ENCODE peak calls at places on chromosomes 1 and 21, in five cellular contexts. One of them, this sample, is unnamed.
A peak's percentile ranks its signal among the peaks of the same experiment; 100 is the strongest.

GRCh38 chr1:203140076-203140475 is 12.6 kb downstream of the ADORA1 start:
- DNase-seq in PC-9: no peak
- DNase-seq in upper lobe of right lung: no peak
- DNase-seq in PC-3: no peak
- DNase-seq in hepatocyte: no peak
- DNase-seq in this sample: no peak

GRCh38 chr21:24852610-24853195 is 754.6 kb downstream of the MRPL39 start:
- DNase-seq in upper lobe of right lung: no peak
- DNase-seq in PC-9: no peak
- DNase-seq in PC-3: peak; percentile 53
- DNase-seq in hepatocyte: no peak
- DNase-seq in this sample: no peak

GRCh38 chr1:93304716-93305138 is 41.0 kb upstream of the DR1 start:
- DNase-seq in hepatocyte: peak; percentile 78
- DNase-seq in PC-3: peak; percentile 86
- DNase-seq in upper lobe of right lung: no peak
- DNase-seq in PC-9: peak; percentile 62
- DNase-seq in this sample: peak; percentile 69

GRCh38 chr1:220182656-220183055 is 88.7 kb downstream of the IARS2 start:
- DNase-seq in hepatocyte: no peak
- DNase-seq in PC-3: no peak
- DNase-seq in PC-9: no peak
- DNase-seq in upper lobe of right lung: no peak
- DNase-seq in this sample: no peak

GRCh38 chr1:169491845-169492281 is 6.1 kb upstream of the SLC19A2 start:
- DNase-seq in PC-9: no peak
- DNase-seq in PC-3: no peak
- DNase-seq in hepatocyte: no peak
- DNase-seq in upper lobe of right lung: no peak
- DNase-seq in this sample: no peak

GRCh38 chr1:9294910-9295636 is 2.4 kb downstream of the SPSB1 start:
- DNase-seq in upper lobe of right lung: no peak
- DNase-seq in PC-9: no peak
- DNase-seq in PC-3: peak; percentile 31
- DNase-seq in hepatocyte: peak; percentile 61
- DNase-seq in this sample: no peak

GRCh38 chr1:73898540-73898939 is 299.4 kb downstream of the LRRIQ3 start:
- DNase-seq in PC-3: no peak
- DNase-seq in upper lobe of right lung: no peak
- DNase-seq in PC-9: no peak
- DNase-seq in hepatocyte: no peak
- DNase-seq in this sample: no peak

GRCh38 chr1:55088413-55088812 is 49.1 kb downstream of the PCSK9 start:
- DNase-seq in PC-3: no peak
- DNase-seq in PC-9: no peak
- DNase-seq in hepatocyte: no peak
- DNase-seq in upper lobe of right lung: no peak
- DNase-seq in this sample: no peak

GRCh38 chr1:168734271-168734670 is 5.3 kb upstream of the DPT start:
- DNase-seq in PC-9: no peak
- DNase-seq in upper lobe of right lung: no peak
- DNase-seq in hepatocyte: no peak
- DNase-seq in PC-3: no peak
- DNase-seq in this sample: no peak

GRCh38 chr1:1371741-1372711 is 3.0 kb downstream of the AURKAIP1 start:
- DNase-seq in PC-9: no peak
- DNase-seq in hepatocyte: peak; percentile 75
- DNase-seq in upper lobe of right lung: peak; percentile 86
- DNase-seq in PC-3: peak; percentile 72
- DNase-seq in this sample: peak; percentile 88

GRCh38 chr1:60114735-60115318 is 41.3 kb upstream of the C1orf87 start:
- DNase-seq in upper lobe of right lung: no peak
- DNase-seq in PC-3: no peak
- DNase-seq in hepatocyte: no peak
- DNase-seq in PC-9: no peak
- DNase-seq in this sample: no peak

GRCh38 chr1:3312310-3312734 is 142.1 kb upstream of the ARHGEF16 start:
- DNase-seq in upper lobe of right lung: no peak
- DNase-seq in PC-9: no peak
- DNase-seq in PC-3: no peak
- DNase-seq in hepatocyte: no peak
- DNase-seq in this sample: no peak

GRCh38 chr1:100036718-100037664 is 67.2 kb downstream of the SLC35A3 start:
- DNase-seq in hepatocyte: peak; percentile 56
- DNase-seq in upper lobe of right lung: no peak
- DNase-seq in PC-9: peak; percentile 86
- DNase-seq in PC-3: peak; percentile 70
- DNase-seq in this sample: peak; percentile 20

GRCh38 chr1:116847688-116848531 is 61.8 kb upstream of the PTGFRN start:
- DNase-seq in PC-9: no peak
- DNase-seq in PC-3: peak; percentile 17
- DNase-seq in upper lobe of right lung: no peak
- DNase-seq in hepatocyte: no peak
- DNase-seq in this sample: no peak

GRCh38 chr21:37783016-37783415 is 133.2 kb downstream of the KCNJ6 start:
- DNase-seq in PC-3: no peak
- DNase-seq in PC-9: no peak
- DNase-seq in upper lobe of right lung: no peak
- DNase-seq in hepatocyte: no peak
- DNase-seq in this sample: no peak

GRCh38 chr1:89671775-89672488 is 39.0 kb downstream of the LRRC8C start:
- DNase-seq in PC-9: peak; percentile 41
- DNase-seq in hepatocyte: no peak
- DNase-seq in PC-3: peak; percentile 90
- DNase-seq in upper lobe of right lung: no peak
- DNase-seq in this sample: no peak

GRCh38 chr1:22895357-22895756 is 77.3 kb downstream of the LACTBL1 start:
- DNase-seq in upper lobe of right lung: no peak
- DNase-seq in PC-9: no peak
- DNase-seq in hepatocyte: no peak
- DNase-seq in PC-3: no peak
- DNase-seq in this sample: no peak

GRCh38 chr1:94276900-94277581 is 39.7 kb upstream of the ARHGAP29 start:
- DNase-seq in PC-9: peak; percentile 31
- DNase-seq in PC-3: no peak
- DNase-seq in upper lobe of right lung: no peak
- DNase-seq in hepatocyte: no peak
- DNase-seq in this sample: no peak

GRCh38 chr1:89908993-89909436 is 85.9 kb upstream of the ZNF326 start:
- DNase-seq in PC-3: peak; percentile 63
- DNase-seq in hepatocyte: no peak
- DNase-seq in PC-9: peak; percentile 95
- DNase-seq in upper lobe of right lung: no peak
- DNase-seq in this sample: no peak

GRCh38 chr1:16396591-16396990 is 29.5 kb downstream of the SZRD1 start:
- DNase-seq in PC-9: no peak
- DNase-seq in upper lobe of right lung: no peak
- DNase-seq in PC-3: peak; percentile 28
- DNase-seq in hepatocyte: peak; percentile 44
- DNase-seq in this sample: no peak

GRCh38 chr1:165490175-165490574 is 45.2 kb upstream of the RXRG start:
- DNase-seq in hepatocyte: no peak
- DNase-seq in upper lobe of right lung: no peak
- DNase-seq in PC-9: no peak
- DNase-seq in PC-3: no peak
- DNase-seq in this sample: no peak

GRCh38 chr21:43318841-43319781 is 107.8 kb downstream of the SIK1 start:
- DNase-seq in PC-3: peak; percentile 62
- DNase-seq in upper lobe of right lung: no peak
- DNase-seq in hepatocyte: peak; percentile 72
- DNase-seq in PC-9: peak; percentile 44
- DNase-seq in this sample: no peak

GRCh38 chr1:21257431-21258135 is 32.7 kb downstream of the ECE1 start:
- DNase-seq in hepatocyte: no peak
- DNase-seq in PC-3: no peak
- DNase-seq in upper lobe of right lung: no peak
- DNase-seq in PC-9: no peak
- DNase-seq in this sample: no peak

GRCh38 chr1:17540255-17541001 is 930 bp downstream of the ARHGEF10L start:
- DNase-seq in hepatocyte: peak; percentile 73
- DNase-seq in upper lobe of right lung: peak; percentile 73
- DNase-seq in PC-9: no peak
- DNase-seq in PC-3: no peak
- DNase-seq in this sample: no peak

GRCh38 chr1:219724440-219724839 is 111.5 kb upstream of the ZC3H11B start:
- DNase-seq in PC-3: no peak
- DNase-seq in PC-9: no peak
- DNase-seq in hepatocyte: no peak
- DNase-seq in upper lobe of right lung: no peak
- DNase-seq in this sample: no peak

GRCh38 chr1:231549733-231550447 is 21.4 kb downstream of the TSNAX start:
- DNase-seq in PC-9: no peak
- DNase-seq in upper lobe of right lung: no peak
- DNase-seq in PC-3: no peak
- DNase-seq in hepatocyte: no peak
- DNase-seq in this sample: no peak

GRCh38 chr1:64537942-64538341 is 68.0 kb downstream of the CACHD1 start:
- DNase-seq in hepatocyte: no peak
- DNase-seq in PC-3: no peak
- DNase-seq in upper lobe of right lung: no peak
- DNase-seq in PC-9: no peak
- DNase-seq in this sample: no peak

GRCh38 chr1:64540265-64540791 is 70.4 kb downstream of the CACHD1 start:
- DNase-seq in upper lobe of right lung: no peak
- DNase-seq in PC-9: no peak
- DNase-seq in PC-3: no peak
- DNase-seq in hepatocyte: peak; percentile 26
- DNase-seq in this sample: no peak

GRCh38 chr1:64539279-64539678 is 69.3 kb downstream of the CACHD1 start:
- DNase-seq in PC-9: no peak
- DNase-seq in PC-3: no peak
- DNase-seq in hepatocyte: no peak
- DNase-seq in upper lobe of right lung: no peak
- DNase-seq in this sample: no peak

GRCh38 chr1:64538389-64538788 is 68.5 kb downstream of the CACHD1 start:
- DNase-seq in PC-3: no peak
- DNase-seq in PC-9: no peak
- DNase-seq in upper lobe of right lung: no peak
- DNase-seq in hepatocyte: no peak
- DNase-seq in this sample: no peak

GRCh38 chr1:64539808-64540207 is 69.9 kb downstream of the CACHD1 start:
- DNase-seq in PC-3: no peak
- DNase-seq in upper lobe of right lung: no peak
- DNase-seq in PC-9: no peak
- DNase-seq in hepatocyte: peak; percentile 67
- DNase-seq in this sample: peak; percentile 85
- H3K4me1 ChIP-seq in PC-3: peaks cover 17% of the 10 kb centered on the region
- H3K4me1 ChIP-seq in upper lobe of right lung: peaks cover 32% of the 10 kb centered on the region
- H3K4me1 ChIP-seq in PC-9: no peaks in the 10 kb centered on the region
- H3K4me1 ChIP-seq in hepatocyte: peaks cover 46% of the 10 kb centered on the region
- H3K4me1 ChIP-seq in this sample: peaks cover 53% of the 10 kb centered on the region

GRCh38 chr1:156117414-156118174 is 3.1 kb downstream of the LMNA start:
- DNase-seq in upper lobe of right lung: no peak
- DNase-seq in PC-9: peak; percentile 55
- DNase-seq in PC-3: peak; percentile 45
- DNase-seq in hepatocyte: no peak
- DNase-seq in this sample: no peak
- H3K4me1 ChIP-seq in upper lobe of right lung: peaks cover 67% of the 10 kb centered on the region
- H3K4me1 ChIP-seq in PC-9: peaks cover 75% of the 10 kb centered on the region
- H3K4me1 ChIP-seq in PC-3: peaks cover 63% of the 10 kb centered on the region
- H3K4me1 ChIP-seq in hepatocyte: peaks cover 71% of the 10 kb centered on the region
- H3K4me1 ChIP-seq in this sample: peaks cover 24% of the 10 kb centered on the region

DNA sequence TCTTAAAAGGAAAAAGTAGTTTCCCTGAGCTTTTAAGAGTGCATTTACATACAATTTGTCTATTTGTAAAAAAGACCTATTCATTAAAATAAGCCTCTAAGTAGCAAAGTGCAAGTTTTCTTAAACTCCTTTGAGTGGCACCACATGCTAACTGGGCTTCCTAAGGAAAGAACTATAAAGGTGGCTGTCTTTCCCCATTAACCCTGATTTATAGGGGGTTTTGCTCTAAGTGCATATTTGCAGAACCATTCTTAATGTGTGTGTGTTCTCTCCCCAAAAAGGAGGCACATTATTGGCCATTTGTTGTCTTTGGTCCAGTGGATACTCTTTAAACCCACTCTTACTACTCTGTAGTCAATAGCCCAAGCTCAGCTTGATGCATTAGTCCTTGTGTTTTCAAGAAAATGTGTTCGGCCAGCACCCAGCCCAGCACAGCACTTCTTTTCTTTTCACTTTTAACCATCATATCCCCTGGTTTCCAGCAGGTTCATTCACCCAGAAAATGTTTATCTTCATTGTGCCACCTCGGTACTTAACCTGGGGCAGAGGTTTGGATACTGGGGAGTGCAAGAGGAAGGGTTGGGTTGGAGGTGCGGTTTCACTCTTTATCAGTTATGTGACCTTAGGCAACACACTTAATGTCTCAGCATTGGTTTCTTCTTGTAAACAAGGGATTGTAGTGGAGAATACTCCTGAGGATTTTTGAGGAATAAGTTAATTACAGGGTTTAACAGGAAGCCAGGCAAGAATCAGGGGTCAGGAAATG is 161.9 kb upstream of the UBE2U start:
- DNase-seq in PC-3: no peak
- DNase-seq in upper lobe of right lung: no peak
- DNase-seq in PC-9: peak; percentile 70
- DNase-seq in hepatocyte: no peak
- DNase-seq in this sample: no peak
- H3K4me1 ChIP-seq in PC-3: peaks cover 63% of the 10 kb centered on the region
- H3K4me1 ChIP-seq in upper lobe of right lung: peaks cover 10% of the 10 kb centered on the region
- H3K4me1 ChIP-seq in PC-9: peaks cover 58% of the 10 kb centered on the region
- H3K4me1 ChIP-seq in hepatocyte: peaks cover 38% of the 10 kb centered on the region
- H3K4me1 ChIP-seq in this sample: no peaks in the 10 kb centered on the region

GRCh38 chr1:8073116-8073855 is 47.2 kb upstream of the ERRFI1 start:
- DNase-seq in upper lobe of right lung: no peak
- DNase-seq in hepatocyte: no peak
- DNase-seq in PC-3: no peak
- DNase-seq in PC-9: no peak
- DNase-seq in this sample: no peak
- H3K4me1 ChIP-seq in upper lobe of right lung: peaks cover 10% of the 10 kb centered on the region
- H3K4me1 ChIP-seq in hepatocyte: peaks cover 35% of the 10 kb centered on the region
- H3K4me1 ChIP-seq in PC-3: peaks cover 51% of the 10 kb centered on the region
- H3K4me1 ChIP-seq in PC-9: peaks cover 84% of the 10 kb centered on the region
- H3K4me1 ChIP-seq in this sample: no peaks in the 10 kb centered on the region